ENCODE peak calls at places on chromosomes 11 and 22, in four cellular contexts. G, H, Z and B are unnamed samples.

GRCh38 chr11:124879229-124879998 is 14.2 kb downstream of the ROBO3 start:
- DNase-seq in Z (no peak), G (no peak), H (no peak), B (no peak)

GRCh38 chr11:2381494-2382128 is 4.5 kb downstream of the CD81 start:
- DNase-seq in H (no peak), Z (no peak), G (no peak), B (no peak)

GRCh38 chr11:12973529-12974181 is 35.5 kb upstream of the RASSF10 start:
- DNase-seq in Z (no peak), G (no peak), H (no peak), B (no peak)

GRCh38 chr22:30390974-30391691 is 3.9 kb upstream of the RNF215 start:
- DNase-seq in H (peak), G (peak), Z (peak), B (no peak)

GRCh38 chr11:110929129-110929528 is 216.9 kb upstream of the ARHGAP20 start:
- DNase-seq in H (no peak), Z (no peak), G (no peak), B (no peak)

GRCh38 chr11:820655-821512 is 2.2 kb downstream of the PNPLA2 start:
- DNase-seq in Z (no peak), H (peak), G (peak), B (no peak)

GRCh38 chr11:8926236-8926635 is 6.5 kb downstream of the C11orf16 start:
- DNase-seq in G (no peak), H (no peak), Z (no peak), B (no peak)

GRCh38 chr11:250740-251299 is 14.0 kb downstream of the PSMD13 start:
- DNase-seq in G (peak), H (peak), Z (peak), B (peak)

GRCh38 chr22:29011868-29012428 is 49.7 kb downstream of the C22orf31 start:
- DNase-seq in Z (no peak), H (no peak), G (no peak), B (no peak)

GRCh38 chr11:31387379-31387778 is 17.7 kb downstream of the DNAJC24 start:
- DNase-seq in G (no peak), Z (no peak), H (no peak), B (no peak)

GRCh38 chr11:10122337-10123197 is 171.5 kb downstream of the SBF2 start:
- DNase-seq in G (peak), Z (no peak), H (no peak), B (no peak)

GRCh38 chr22:48884786-48885185 is 942.9 kb downstream of the BRD1 start:
- DNase-seq in H (no peak), Z (no peak), G (no peak), B (peak)

GRCh38 chr11:35308157-35308556 is 111.2 kb downstream of the SLC1A2 start:
- DNase-seq in G (no peak), Z (no peak), H (no peak), B (no peak)

GRCh38 chr11:56333156-56333555 is 12.7 kb upstream of the OR8K1 start:
- DNase-seq in H (no peak), G (no peak), Z (no peak), B (no peak)

GRCh38 chr11:34790620-34791019 is 125.6 kb downstream of the APIP start:
- DNase-seq in Z (peak), H (no peak), G (no peak), B (no peak)

GRCh38 chr11:32186118-32186517 is 95.2 kb downstream of the RCN1 start:
- DNase-seq in H (no peak), G (no peak), Z (no peak), B (no peak)

GRCh38 chr11:75602916-75603315 is 40.9 kb downstream of the SERPINH1 start:
- DNase-seq in H (no peak), Z (no peak), G (no peak), B (no peak)

GRCh38 chr11:73431431-73431830 is 55.2 kb downstream of the RELT start:
- DNase-seq in Z (no peak), G (no peak), H (no peak), B (no peak)

GRCh38 chr11:46249103-46249942 is 28.1 kb upstream of the CREB3L1 start:
- DNase-seq in G (no peak), Z (peak), H (no peak), B (no peak)

GRCh38 chr11:58734681-58735490 is 3.1 kb upstream of the GLYAT start:
- DNase-seq in G (no peak), Z (no peak), H (peak), B (no peak)

GRCh38 chr11:3994030-3994640 is 100.5 kb upstream of the RRM1 start:
- DNase-seq in G (peak), Z (peak), H (no peak), B (no peak)

GRCh38 chr22:49514656-49515055 is 313.0 kb downstream of the BRD1 start:
- DNase-seq in Z (no peak), G (no peak), H (peak), B (no peak)

GRCh38 chr11:1401656-1402221 is 12.0 kb downstream of the BRSK2 start:
- DNase-seq in G (peak), Z (peak), H (peak), B (peak)

GRCh38 chr11:27703453-27703852 is 3.2 kb upstream of the BDNF start:
- DNase-seq in H (no peak), G (peak), Z (no peak), B (no peak)

GRCh38 chr11:10670099-10670498 is 23.5 kb downstream of the IRAG1 start:
- DNase-seq in Z (no peak), H (no peak), G (no peak), B (no peak)

GRCh38 chr22:49212466-49212865 is 615.2 kb downstream of the BRD1 start:
- DNase-seq in H (peak), Z (no peak), G (no peak), B (no peak)

GRCh38 chr11:12118940-12119339 is 8.6 kb downstream of the MICAL2 start:
- DNase-seq in Z (no peak), H (no peak), G (no peak), B (no peak)

GRCh38 chr11:15810581-15810980 is 545.8 kb downstream of the SOX6 start:
- DNase-seq in Z (no peak), H (no peak), G (no peak), B (no peak)

GRCh38 chr11:102171101-102171500 is 60.9 kb downstream of the YAP1 start:
- DNase-seq in Z (no peak), H (no peak), G (no peak), B (no peak)

GRCh38 chr11:15750535-15751297 is 605.6 kb downstream of the SOX6 start:
- DNase-seq in Z (no peak), H (no peak), G (no peak), B (no peak)

GRCh38 chr11:109112748-109113378 is 309.1 kb upstream of the C11orf87 start:
- DNase-seq in Z (no peak), H (no peak), G (no peak), B (no peak)

DNA sequence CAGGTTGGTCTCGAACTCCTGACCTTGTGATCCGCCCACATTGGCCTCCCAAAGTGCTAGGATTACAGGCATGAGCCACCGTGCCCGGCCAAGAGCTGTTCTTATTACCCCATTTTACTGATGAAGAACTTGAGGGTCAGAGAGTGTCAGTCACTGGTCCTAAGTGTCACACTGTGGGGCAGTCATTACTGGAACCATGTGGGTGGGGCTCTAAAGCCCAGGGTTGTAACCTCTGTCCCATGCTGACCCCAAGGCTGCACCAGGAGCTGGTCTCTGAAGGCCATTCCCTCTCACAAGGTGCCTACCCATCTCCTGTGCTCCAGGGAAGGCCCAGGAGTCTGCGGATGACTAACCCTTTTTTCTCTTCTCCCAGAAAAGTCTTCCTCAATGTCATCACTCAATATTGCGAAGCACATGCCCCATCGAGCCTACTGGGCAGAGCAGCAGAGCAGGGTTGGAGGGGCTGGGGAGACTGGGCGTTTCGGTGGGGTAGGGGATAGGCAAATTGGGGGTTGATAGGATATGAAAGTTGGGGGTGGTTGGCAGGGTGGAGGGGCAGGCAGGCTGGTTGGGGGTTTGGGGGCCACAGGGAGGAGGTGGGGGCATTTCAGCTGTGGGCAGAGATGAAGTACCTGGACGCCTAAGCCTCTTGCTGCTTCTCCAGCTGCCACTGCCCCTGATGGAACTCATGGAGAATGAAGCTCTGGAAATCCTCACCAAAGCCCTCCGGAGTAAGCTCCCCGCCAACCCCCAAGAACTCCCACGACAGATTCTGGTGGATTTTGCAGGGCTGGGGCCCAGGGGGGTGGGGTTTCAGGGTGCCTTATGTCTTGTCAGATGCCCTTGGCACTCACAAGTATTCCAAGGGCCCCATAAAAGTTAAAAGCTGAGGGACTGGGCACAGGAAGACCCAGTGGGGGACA is 2.0 kb upstream of the ESRRA start:
- DNase-seq in G (no peak), Z (no peak), H (no peak), B (no peak)
- H3K4me3 ChIP-seq in G (no peak), Z (no peak), H (peak), B (no peak)

GRCh38 chr11:119107538-119108150 is 500 bp downstream of the C2CD2L start:
- DNase-seq in Z (no peak), G (no peak), H (no peak), B (no peak)

GRCh38 chr11:119109843-119110242 is 2.7 kb downstream of the C2CD2L start:
- DNase-seq in H (no peak), Z (no peak), G (no peak), B (no peak)

GRCh38 chr11:119108151-119108856 is 1.2 kb downstream of the C2CD2L start:
- DNase-seq in Z (peak), H (peak), G (no peak), B (no peak)

GRCh38 chr11:119108857-119109221 is 1.7 kb downstream of the C2CD2L start:
- DNase-seq in G (no peak), Z (no peak), H (no peak), B (no peak)

GRCh38 chr11:119106564-119107537 is at the start of gene C2CD2L:
- DNase-seq in H (peak), Z (peak), G (peak), B (peak)
- TF ChIP-seq POLR2A in H (no peak), Z (peak), G (peak), B (peak)

GRCh38 chr22:44500623-44501022 is 2.6 kb upstream of the RTL6 start:
- DNase-seq in G (no peak), H (no peak), Z (no peak), B (no peak)

DNA sequence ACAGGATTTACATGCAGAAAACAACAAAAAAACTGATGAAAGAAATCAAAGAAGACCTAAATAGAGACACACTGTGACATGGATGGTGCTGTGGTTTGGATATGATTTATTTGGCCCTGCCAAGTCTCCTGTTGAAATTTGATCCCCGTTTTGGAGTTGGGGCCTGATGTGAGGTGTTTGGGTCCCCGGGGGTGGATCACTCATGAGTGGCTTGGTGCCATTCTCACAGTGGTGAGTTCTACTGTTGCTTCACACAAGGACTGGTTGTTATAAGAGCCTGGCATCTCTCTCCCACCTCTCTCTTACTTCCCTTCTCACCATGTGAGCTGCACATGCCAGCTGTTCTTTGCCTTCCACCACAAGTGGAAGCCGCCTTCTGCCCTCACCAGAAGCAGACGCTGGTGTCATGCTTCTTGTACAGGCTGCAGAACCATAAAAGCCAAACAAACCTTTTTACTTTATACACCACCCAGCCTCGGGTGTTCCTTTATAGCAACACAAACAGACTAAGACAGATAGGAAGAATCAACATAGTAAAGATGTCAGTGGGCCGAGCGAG is 7.8 kb upstream of the RTL6 start:
- DNase-seq in H (no peak), G (no peak), Z (no peak), B (no peak)
- H3K4me3 ChIP-seq in H (no peak), G (no peak), Z (no peak), B (no peak)

DNA sequence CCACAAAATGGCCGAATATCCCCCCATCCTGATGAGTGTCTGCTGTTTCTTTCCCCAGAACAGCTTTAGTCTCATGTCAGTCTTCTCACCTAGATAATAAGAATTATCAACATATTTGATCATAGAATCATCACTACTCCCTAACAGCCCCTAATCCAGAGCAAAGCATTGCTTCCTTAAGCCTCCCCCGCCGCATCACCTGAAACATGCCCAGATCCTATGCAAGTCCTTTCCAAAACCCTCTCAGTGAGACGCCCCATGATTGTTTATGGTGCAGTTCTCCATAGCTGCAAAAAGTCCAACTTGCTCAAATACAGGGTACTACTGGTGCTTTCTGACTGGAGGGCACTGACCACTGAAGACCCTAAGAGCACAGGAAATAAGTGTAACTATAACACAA is 20.1 kb downstream of the KCNJ1 start:
- DNase-seq in H (no peak), G (no peak), Z (no peak), B (no peak)
- TF ChIP-seq POLR2A in H (no peak), G (no peak), Z (no peak), B (no peak)

GRCh38 chr11:16924462-16924825 is 89.8 kb downstream of the PLEKHA7 start:
- DNase-seq in H (no peak), G (no peak), Z (no peak), B (no peak)
- H3K4me3 ChIP-seq in H (peak), G (peak), Z (no peak), B (peak)

GRCh38 chr11:114059278-114059983 is at the start of gene ZBTB16:
- DNase-seq in G (no peak), Z (peak), H (peak), B (peak)
- TF ChIP-seq POLR2A in G (no peak), Z (no peak), H (no peak), B (peak)

DNA sequence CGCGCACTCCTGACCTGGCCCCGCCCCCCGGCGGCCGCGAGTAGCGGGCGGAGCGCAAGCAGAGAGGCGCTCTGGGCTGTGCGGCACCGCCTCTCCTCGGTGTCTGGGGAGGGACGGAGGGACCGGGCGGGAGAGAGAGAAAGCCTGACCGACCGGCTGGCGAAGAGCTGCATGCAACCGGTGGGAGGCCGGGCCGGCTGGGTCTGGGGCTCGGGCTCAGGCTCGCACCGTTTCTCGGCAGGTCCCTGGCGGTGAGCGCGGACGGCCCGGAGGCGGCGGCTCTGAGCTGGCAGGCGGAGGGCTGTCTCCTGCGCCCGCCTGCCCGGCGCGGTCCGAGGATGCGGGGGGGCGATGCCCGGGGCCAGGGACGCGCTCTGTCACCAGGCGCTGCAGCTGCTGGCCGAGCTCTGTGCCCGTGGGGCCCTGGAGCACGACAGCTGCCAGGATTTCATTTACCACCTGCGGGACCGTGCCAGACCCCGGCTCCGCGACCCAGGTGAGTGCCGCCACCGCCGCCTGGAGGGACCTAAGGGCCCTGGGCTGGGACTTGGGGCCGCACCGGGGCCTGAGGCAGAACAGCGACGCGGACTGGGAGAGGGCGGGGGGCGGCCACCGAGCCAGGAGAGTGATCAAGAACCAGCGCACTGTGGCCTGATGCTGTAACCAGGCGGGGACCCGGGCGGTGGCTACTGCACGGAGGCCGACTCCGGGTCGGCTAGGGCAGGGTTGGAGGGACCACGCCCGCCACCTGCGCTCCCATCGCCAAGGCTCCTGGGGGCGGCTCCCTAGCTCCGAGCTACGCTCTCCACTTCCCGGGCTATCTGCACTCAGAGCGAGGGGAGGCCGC is at the start of gene SYT9:
- DNase-seq in G (peak), Z (peak), H (peak), B (peak)
- H3K4me3 ChIP-seq in G (peak), Z (no peak), H (peak), B (peak)

GRCh38 chr22:25564979-25565677 is 653 bp downstream of the GRK3 start:
- DNase-seq in G (peak), H (no peak), Z (peak), B (peak)

GRCh38 chr22:25566812-25567211 is 2.3 kb downstream of the GRK3 start:
- DNase-seq in Z (no peak), G (no peak), H (no peak), B (no peak)

GRCh38 chr22:25563757-25564319 is 637 bp upstream of the GRK3 start:
- DNase-seq in Z (peak), G (no peak), H (no peak), B (peak)

GRCh38 chr22:25567305-25567704 is 2.8 kb downstream of the GRK3 start:
- DNase-seq in Z (peak), G (no peak), H (no peak), B (no peak)

DNA sequence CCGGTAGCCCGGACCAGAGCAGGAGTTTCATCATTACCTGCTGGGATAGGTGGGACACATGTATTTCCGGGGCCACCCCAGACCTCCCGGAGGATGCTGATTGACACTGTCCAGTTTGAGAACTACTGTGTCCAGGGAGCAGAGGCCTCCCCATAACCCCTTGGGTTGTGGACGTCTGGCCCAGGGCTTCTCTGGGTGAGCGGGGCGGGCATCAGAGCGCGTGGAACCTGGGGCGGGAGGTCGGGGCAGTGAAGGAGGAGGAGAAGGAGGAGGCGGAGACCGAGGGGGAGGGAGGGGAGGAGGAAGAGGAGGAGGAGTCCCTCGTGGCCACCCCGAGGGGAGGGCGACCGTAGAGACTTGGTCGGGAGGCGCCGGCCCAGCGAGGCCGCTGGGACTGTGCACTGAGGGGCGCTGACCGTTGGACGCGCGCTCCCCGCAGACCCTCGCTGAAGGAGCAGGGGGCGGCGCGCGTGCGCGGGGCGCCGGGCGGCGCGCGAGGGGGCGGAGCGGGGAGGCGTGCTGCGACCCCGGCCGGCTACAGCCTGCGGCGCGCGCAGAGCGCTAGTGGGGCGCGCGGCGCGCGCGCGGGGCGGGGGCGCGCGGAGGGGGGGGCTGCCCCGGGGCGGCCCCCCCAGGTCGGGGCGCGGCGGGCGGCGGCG is at the start of gene GRK3:
- DNase-seq in H (peak), G (peak), Z (peak), B (peak)
- TF ChIP-seq POLR2A in H (no peak), G (peak), Z (peak), B (no peak)

DNA sequence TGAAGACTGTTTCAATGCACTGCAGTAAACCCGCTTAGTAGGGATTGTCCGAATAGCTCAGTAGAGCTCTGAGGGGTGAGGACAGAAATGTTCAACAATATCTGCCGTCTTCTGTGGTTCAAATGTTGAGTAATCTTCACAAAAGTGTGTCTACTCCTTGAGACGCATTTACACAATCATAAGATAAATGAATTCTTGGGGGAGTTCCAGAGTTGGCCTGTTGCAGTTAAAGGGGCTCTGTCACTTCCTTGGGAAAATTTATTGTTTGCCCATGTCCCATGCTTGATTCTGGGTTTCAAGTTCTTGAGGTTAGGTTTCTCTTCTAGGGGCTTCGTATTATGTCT is 614 bp downstream of the ANO3 start:
- DNase-seq in H (no peak), Z (no peak), G (no peak), B (no peak)
- H3K4me3 ChIP-seq in H (no peak), Z (no peak), G (no peak), B (no peak)